ENCODE peak calls at places on chromosomes 16 and 17, in eight cellular contexts. A is dorsolateral prefrontal cortex; G is T-helper 1 cell; T is breast epithelium; I is posterior cingulate gyrus; H is activated naive CD8-positive, alpha-beta T cell treated with anti-CD3 and anti-CD28 coated beads, Interleukin-2, amount 10 ng/mL, durations not matched to agents 7 days and 5 days; F is PC-9; E is activated CD4-positive, alpha-beta T cell treated with anti-CD3 and anti-CD28 coated beads, Interleukin-2, amount 50 U/mL, for 1 hour. O is an unnamed sample.

GRCh38 chr17:74547736-74548135 is 1.8 kb upstream of the CD300C start:
- DNase-seq in A (no peak), G (no peak), T (no peak), I (no peak), H (peak; percentile 50), F (no peak), E (no peak), O (no peak)

GRCh38 chr16:79437764-79438728 is 162.5 kb downstream of the MAF start:
- DNase-seq in A (peak; percentile 65), G (no peak), T (peak; percentile 75), I (peak; percentile 33), H (no peak), F (no peak), E (no peak), O (peak; percentile 31)

GRCh38 chr17:15348030-15348429 is 6.6 kb upstream of the TEKT3 start:
- DNase-seq in A (no peak), G (no peak), T (no peak), I (no peak), H (no peak), F (no peak), E (no peak), O (no peak)

GRCh38 chr17:65078441-65079160 is 22.1 kb upstream of the GNA13 start:
- DNase-seq in A (no peak), G (no peak), T (no peak), I (no peak), H (no peak), F (no peak), E (no peak), O (no peak)

GRCh38 chr17:68152161-68152571 is 95.7 kb upstream of the AMZ2 start:
- DNase-seq in A (no peak), G (no peak), T (no peak), I (no peak), H (no peak), F (no peak), E (no peak), O (no peak)

GRCh38 chr16:12332553-12332952 is 356.0 kb downstream of the SNX29 start:
- DNase-seq in A (no peak), G (no peak), T (no peak), I (no peak), H (no peak), F (no peak), E (no peak), O (no peak)

GRCh38 chr17:72916991-72917390 is 175.5 kb downstream of the SLC39A11 start:
- DNase-seq in A (no peak), G (no peak), T (no peak), I (no peak), H (no peak), F (no peak), E (no peak), O (no peak)

GRCh38 chr17:56451629-56452028 is 141.9 kb upstream of the NOG start:
- DNase-seq in A (no peak), G (no peak), T (no peak), I (no peak), H (no peak), F (no peak), E (no peak), O (no peak)

GRCh38 chr17:2440930-2441329 is 40.1 kb upstream of the MNT start:
- DNase-seq in A (no peak), G (no peak), T (no peak), I (no peak), H (no peak), F (no peak), E (no peak), O (no peak)